ENCODE peak calls at places on chromosomes 13 and 19, in five cellular contexts. U is heart right ventricle, R is mammary epithelial cell, Y is left lung, W is adrenal gland. B is an unnamed sample. For H3K27me3, the result is how much of the 10 kb centered on the place peaks cover.

GRCh38 chr19:4968462-4969291 is at the start of gene KDM4B:
- DNase-seq in U (peak), R (peak), Y (peak), W (peak), B (peak)

GRCh38 chr13:54628383-54628782 is 1599.8 kb downstream of the OLFM4 start:
- DNase-seq in U (no peak), R (no peak), Y (no peak), W (no peak), B (no peak)

GRCh38 chr13:59269476-59269875 is 894.3 kb downstream of the DIAPH3 start:
- DNase-seq in U (no peak), R (peak), Y (no peak), W (no peak), B (no peak)

GRCh38 chr13:39038569-39038898 is 278 bp downstream of the NHLRC3 start:
- DNase-seq in U (no peak), R (peak), Y (no peak), W (peak), B (no peak)

GRCh38 chr13:79128158-79128557 is 277.9 kb downstream of the RBM26 start:
- DNase-seq in U (no peak), R (peak), Y (no peak), W (no peak), B (no peak)

GRCh38 chr19:907183-907853 is 5.7 kb downstream of the R3HDM4 start:
- DNase-seq in U (no peak), R (no peak), Y (no peak), W (no peak), B (no peak)

GRCh38 chr19:5665781-5666513 is 14.4 kb downstream of the MICOS13 start:
- DNase-seq in U (no peak), R (peak), Y (no peak), W (peak), B (no peak)

GRCh38 chr13:110449225-110450015 is 112.1 kb downstream of the RAB20 start:
- DNase-seq in U (no peak), R (no peak), Y (no peak), W (no peak), B (no peak)

GRCh38 chr13:85798999-85799646 is at the start of gene SLITRK6:
- DNase-seq in U (no peak), R (peak), Y (no peak), W (no peak), B (no peak)

DNA sequence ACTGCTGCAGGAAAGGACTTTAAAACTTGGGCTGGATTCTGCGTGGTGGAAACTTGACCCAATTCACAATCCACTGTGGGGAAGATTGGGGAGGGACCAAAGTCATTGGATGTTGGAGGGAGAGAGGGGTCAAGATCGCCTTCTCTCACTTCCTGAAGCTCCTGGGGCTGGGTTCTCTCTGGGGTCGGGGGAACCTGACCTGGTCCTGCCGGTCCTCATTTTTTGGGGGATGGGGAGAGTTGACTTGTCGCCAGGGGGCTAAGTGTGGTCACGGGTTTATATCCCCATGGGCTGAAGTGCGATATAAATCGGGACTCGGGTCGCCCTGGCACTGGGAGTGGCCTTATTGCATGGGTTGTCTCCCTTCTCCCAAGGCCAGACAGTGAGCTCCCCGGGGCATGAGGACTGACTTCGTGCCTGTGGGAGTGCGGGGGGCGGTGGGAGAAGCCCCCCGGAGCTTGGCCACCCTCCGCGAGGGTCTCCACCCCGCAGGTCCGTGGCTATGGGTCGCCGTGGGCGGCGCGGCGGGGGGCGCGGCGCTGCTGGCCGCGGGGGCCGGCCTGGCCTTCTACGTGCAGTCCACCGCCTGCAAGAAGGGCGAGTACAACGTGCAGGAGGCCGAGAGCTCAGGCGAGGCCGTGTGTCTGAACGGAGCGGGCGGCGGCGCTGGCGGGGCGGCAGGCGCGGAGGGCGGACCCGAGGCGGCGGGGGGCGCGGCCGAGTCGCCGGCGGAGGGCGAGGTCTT is 6.3 kb downstream of the ICAM5 start:
- DNase-seq in U (no peak), R (no peak), Y (no peak), W (no peak), B (no peak)
- H3K27me3 ChIP-seq in U (half or more), R (under half), Y (under half), W (half or more), B (under half)

GRCh38 chr13:50236898-50237318 is 221.7 kb downstream of the KCNRG start:
- DNase-seq in U (no peak), R (no peak), Y (no peak), W (no peak), B (no peak)

GRCh38 chr13:50230365-50230978 is 215.2 kb downstream of the KCNRG start:
- DNase-seq in U (no peak), R (peak), Y (no peak), W (no peak), B (no peak)

GRCh38 chr13:50229935-50230334 is 214.7 kb downstream of the KCNRG start:
- DNase-seq in U (no peak), R (no peak), Y (no peak), W (no peak), B (no peak)

GRCh38 chr13:50238922-50239321 is 223.7 kb downstream of the KCNRG start:
- DNase-seq in U (no peak), R (no peak), Y (no peak), W (no peak), B (no peak)

DNA sequence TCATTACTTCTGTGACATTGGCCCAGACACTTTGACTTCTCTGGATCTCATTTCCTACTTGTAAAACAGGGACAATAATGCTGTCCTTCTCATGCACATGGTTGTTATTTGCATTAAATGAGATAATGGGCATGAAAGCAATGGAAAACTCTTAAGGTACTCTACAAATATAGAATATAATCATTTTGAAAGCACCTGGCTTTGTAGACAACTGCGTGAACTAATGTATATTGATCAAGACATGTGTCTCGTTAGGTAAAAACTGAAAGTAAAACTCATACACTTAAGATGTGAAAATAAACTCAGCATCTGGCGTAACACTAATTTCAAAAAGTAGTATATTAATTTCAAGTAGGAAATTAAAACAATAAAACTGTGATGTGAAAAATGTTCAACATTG is 220.4 kb downstream of the KCNRG start:
- DNase-seq in U (no peak), R (no peak), Y (no peak), W (no peak), B (no peak)
- H3K4me3 ChIP-seq in U (no peak), R (no peak), Y (no peak), W (no peak), B (no peak)

GRCh38 chr19:47720669-47721068 is 7.4 kb downstream of the EHD2 start:
- DNase-seq in U (no peak), R (no peak), Y (no peak), W (no peak), B (no peak)

GRCh38 chr19:47725759-47726401 is 12.7 kb downstream of the EHD2 start:
- DNase-seq in U (no peak), R (peak), Y (peak), W (no peak), B (no peak)

GRCh38 chr19:47719047-47719885 is 6.0 kb downstream of the EHD2 start:
- DNase-seq in U (peak), R (peak), Y (peak), W (peak), B (peak)

GRCh38 chr19:47726467-47726866 is 13.2 kb downstream of the EHD2 start:
- DNase-seq in U (no peak), R (no peak), Y (no peak), W (no peak), B (no peak)

DNA sequence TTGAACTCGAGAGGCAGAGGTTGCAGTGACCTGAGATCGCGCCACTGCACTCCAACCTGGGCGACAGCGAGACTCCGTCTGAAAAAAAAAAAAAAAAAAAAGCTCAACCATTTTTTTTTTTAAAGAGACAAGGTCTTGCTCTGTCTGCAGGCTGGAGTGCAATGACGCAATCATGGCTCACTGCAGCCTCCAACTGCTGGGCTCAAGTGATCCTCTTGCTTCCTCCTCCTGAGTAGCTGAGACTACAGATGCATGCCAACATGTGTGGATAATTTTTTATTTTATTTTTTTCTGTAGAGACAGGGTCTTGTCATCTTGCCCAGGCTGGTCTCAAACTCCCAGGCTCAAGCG is 10.3 kb downstream of the EHD2 start:
- DNase-seq in U (peak), R (peak), Y (peak), W (peak), B (no peak)
- H3K27ac ChIP-seq in U (peak), R (no peak), Y (peak), W (no peak), B (peak)

GRCh38 chr19:3358919-3359849 is 7.2 kb upstream of the NFIC start:
- DNase-seq in U (peak), R (no peak), Y (peak), W (peak), B (peak)

GRCh38 chr19:3360494-3361383 is 5.6 kb upstream of the NFIC start:
- DNase-seq in U (peak), R (no peak), Y (peak), W (peak), B (peak)

GRCh38 chr19:3358392-3358918 is 7.9 kb upstream of the NFIC start:
- DNase-seq in U (no peak), R (no peak), Y (no peak), W (no peak), B (no peak)

GRCh38 chr19:3361384-3362216 is 4.8 kb upstream of the NFIC start:
- DNase-seq in U (no peak), R (no peak), Y (no peak), W (peak), B (no peak)

GRCh38 chr19:3359850-3360493 is 6.4 kb upstream of the NFIC start:
- DNase-seq in U (no peak), R (no peak), Y (no peak), W (no peak), B (no peak)
- H3K27me3 ChIP-seq in U (under half), R (under half), Y (under half), W (under half), B (under half)

DNA sequence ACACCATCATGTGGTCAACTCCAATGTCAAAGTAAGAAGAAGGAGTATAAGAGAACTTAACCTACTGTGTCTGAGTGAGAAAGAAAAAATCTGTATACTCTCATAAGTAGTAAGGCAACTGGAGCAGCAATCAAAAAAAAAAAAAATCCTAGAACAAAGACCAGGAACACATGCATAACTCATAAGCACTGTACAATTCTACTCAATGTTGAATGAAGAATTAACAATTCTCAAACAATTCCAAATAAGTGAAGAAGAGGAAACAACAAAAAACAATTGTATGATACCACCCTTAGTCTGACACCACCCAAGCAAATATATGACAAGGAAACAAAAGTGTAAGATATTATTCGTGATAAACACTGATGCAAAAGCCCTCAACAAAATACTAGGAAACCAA is 24.6 kb downstream of the ZNF160 start:
- DNase-seq in U (no peak), R (no peak), Y (no peak), W (no peak), B (no peak)
- H3K4me3 ChIP-seq in U (no peak), R (no peak), Y (no peak), W (no peak), B (no peak)

GRCh38 chr13:106529415-106530208 is 5.8 kb downstream of the EFNB2 start:
- DNase-seq in U (no peak), R (no peak), Y (no peak), W (no peak), B (no peak)

GRCh38 chr13:106527806-106528205 is 7.7 kb downstream of the EFNB2 start:
- DNase-seq in U (no peak), R (no peak), Y (no peak), W (no peak), B (no peak)

GRCh38 chr13:106526748-106527488 is 8.5 kb downstream of the EFNB2 start:
- DNase-seq in U (no peak), R (no peak), Y (peak), W (no peak), B (no peak)

GRCh38 chr13:106530209-106530906 is 5.1 kb downstream of the EFNB2 start:
- DNase-seq in U (no peak), R (no peak), Y (peak), W (no peak), B (no peak)

DNA sequence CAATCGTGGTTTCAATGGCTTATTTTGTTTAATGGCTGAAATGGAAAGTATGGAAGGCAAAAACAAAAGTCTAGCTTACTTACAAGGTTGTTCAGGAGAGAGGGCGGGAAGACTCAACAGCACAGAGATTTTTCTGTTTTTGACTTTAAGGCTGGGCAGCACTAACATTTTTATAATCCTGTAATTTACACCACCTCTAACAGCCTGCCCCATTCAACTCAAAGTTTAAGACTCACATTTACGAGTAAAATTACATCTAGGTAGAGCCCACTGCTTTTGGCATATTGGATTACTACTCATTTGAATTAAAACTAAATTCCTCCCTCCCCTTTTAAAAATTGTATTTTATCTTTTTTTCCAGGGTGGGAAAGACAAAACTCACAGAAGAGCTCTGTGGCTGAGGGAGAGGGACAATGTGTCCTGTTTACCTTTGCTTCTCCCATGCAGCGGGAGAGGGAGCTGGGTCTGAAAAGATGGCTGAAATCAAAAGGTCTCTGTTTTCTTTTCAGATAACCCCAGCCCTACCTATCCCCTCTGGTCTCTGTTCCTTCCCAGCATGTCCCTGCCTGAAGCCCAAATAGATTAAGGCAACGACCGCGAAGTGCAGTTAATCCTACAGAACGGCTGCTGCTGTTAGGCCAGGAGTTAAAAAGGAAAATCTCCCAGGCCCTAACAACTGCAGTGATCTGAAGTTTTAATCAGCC is 6.6 kb downstream of the EFNB2 start:
- DNase-seq in U (no peak), R (no peak), Y (no peak), W (no peak), B (no peak)
- H3K27ac ChIP-seq in U (no peak), R (no peak), Y (no peak), W (no peak), B (peak)